ENCODE peak calls at places on chromosome 22, in nine cellular contexts. One of them, this sample, is unnamed.

GRCh38 chr22:38696606-38697005 is 4.1 kb downstream of the JOSD1 start:
- DNase-seq in HFFc6: peak; percentile 79
- DNase-seq in stimulated activated CD8-positive, alpha-beta memory T cell treated with anti-CD3 and anti-CD28 coated beads, Interleukin-4, amount 100 ng/mL, for 24 hours: no peak
- DNase-seq in AG08395: peak; percentile 74
- DNase-seq in activated CD8-positive, alpha-beta memory T cell treated with anti-CD3 and anti-CD28 coated beads, Interleukin-2, amount 50 U/mL, for 48 hours: no peak
- DNase-seq in endothelial cell: no peak
- DNase-seq in right atrium auricular region: peak; percentile 71
- DNase-seq in frontal cortex: peak; percentile 42
- DNase-seq in T-helper 2 cell: no peak
- DNase-seq in this sample: peak; percentile 51

GRCh38 chr22:35070451-35071093 is 4.6 kb downstream of the ISX start:
- DNase-seq in HFFc6: no peak
- DNase-seq in stimulated activated CD8-positive, alpha-beta memory T cell treated with anti-CD3 and anti-CD28 coated beads, Interleukin-4, amount 100 ng/mL, for 24 hours: no peak
- DNase-seq in AG08395: no peak
- DNase-seq in activated CD8-positive, alpha-beta memory T cell treated with anti-CD3 and anti-CD28 coated beads, Interleukin-2, amount 50 U/mL, for 48 hours: no peak
- DNase-seq in endothelial cell: no peak
- DNase-seq in right atrium auricular region: no peak
- DNase-seq in frontal cortex: no peak
- DNase-seq in T-helper 2 cell: no peak
- DNase-seq in this sample: no peak

GRCh38 chr22:19122752-19123492 is 710 bp upstream of the DGCR2 start:
- DNase-seq in HFFc6: no peak
- DNase-seq in stimulated activated CD8-positive, alpha-beta memory T cell treated with anti-CD3 and anti-CD28 coated beads, Interleukin-4, amount 100 ng/mL, for 24 hours: no peak
- DNase-seq in AG08395: peak; percentile 26
- DNase-seq in activated CD8-positive, alpha-beta memory T cell treated with anti-CD3 and anti-CD28 coated beads, Interleukin-2, amount 50 U/mL, for 48 hours: no peak
- DNase-seq in endothelial cell: peak; percentile 37
- DNase-seq in right atrium auricular region: no peak
- DNase-seq in frontal cortex: peak; percentile 54
- DNase-seq in T-helper 2 cell: no peak
- DNase-seq in this sample: no peak

GRCh38 chr22:41619979-41620645 is 731 bp downstream of the DESI1 start:
- DNase-seq in HFFc6: no peak
- DNase-seq in stimulated activated CD8-positive, alpha-beta memory T cell treated with anti-CD3 and anti-CD28 coated beads, Interleukin-4, amount 100 ng/mL, for 24 hours: peak; percentile 25
- DNase-seq in AG08395: peak; percentile 11
- DNase-seq in activated CD8-positive, alpha-beta memory T cell treated with anti-CD3 and anti-CD28 coated beads, Interleukin-2, amount 50 U/mL, for 48 hours: peak; percentile 81
- DNase-seq in endothelial cell: peak; percentile 39
- DNase-seq in right atrium auricular region: peak; percentile 63
- DNase-seq in frontal cortex: peak; percentile 34
- DNase-seq in T-helper 2 cell: peak; percentile 33
- DNase-seq in this sample: no peak

GRCh38 chr22:36587289-36588154 is 58.6 kb upstream of the EIF3D start:
- DNase-seq in HFFc6: peak; percentile 55
- DNase-seq in stimulated activated CD8-positive, alpha-beta memory T cell treated with anti-CD3 and anti-CD28 coated beads, Interleukin-4, amount 100 ng/mL, for 24 hours: no peak
- DNase-seq in AG08395: peak; percentile 90
- DNase-seq in activated CD8-positive, alpha-beta memory T cell treated with anti-CD3 and anti-CD28 coated beads, Interleukin-2, amount 50 U/mL, for 48 hours: no peak
- DNase-seq in endothelial cell: no peak
- DNase-seq in right atrium auricular region: no peak
- DNase-seq in frontal cortex: no peak
- DNase-seq in T-helper 2 cell: no peak
- DNase-seq in this sample: no peak

GRCh38 chr22:38353142-38353629 is 36.0 kb upstream of the CSNK1E start:
- DNase-seq in HFFc6: peak; percentile 24
- DNase-seq in stimulated activated CD8-positive, alpha-beta memory T cell treated with anti-CD3 and anti-CD28 coated beads, Interleukin-4, amount 100 ng/mL, for 24 hours: peak; percentile 54
- DNase-seq in AG08395: peak; percentile 83
- DNase-seq in activated CD8-positive, alpha-beta memory T cell treated with anti-CD3 and anti-CD28 coated beads, Interleukin-2, amount 50 U/mL, for 48 hours: peak; percentile 95
- DNase-seq in endothelial cell: peak; percentile 83
- DNase-seq in right atrium auricular region: peak; percentile 76
- DNase-seq in frontal cortex: peak; percentile 86
- DNase-seq in T-helper 2 cell: peak; percentile 51
- DNase-seq in this sample: peak; percentile 12

GRCh38 chr22:44859641-44860040 is 107.3 kb downstream of the ARHGAP8 start:
- DNase-seq in HFFc6: no peak
- DNase-seq in stimulated activated CD8-positive, alpha-beta memory T cell treated with anti-CD3 and anti-CD28 coated beads, Interleukin-4, amount 100 ng/mL, for 24 hours: no peak
- DNase-seq in AG08395: no peak
- DNase-seq in activated CD8-positive, alpha-beta memory T cell treated with anti-CD3 and anti-CD28 coated beads, Interleukin-2, amount 50 U/mL, for 48 hours: no peak
- DNase-seq in endothelial cell: no peak
- DNase-seq in right atrium auricular region: no peak
- DNase-seq in frontal cortex: no peak
- DNase-seq in T-helper 2 cell: no peak
- DNase-seq in this sample: no peak

GRCh38 chr22:40660725-40661124 is 18.6 kb upstream of the MCHR1 start:
- DNase-seq in HFFc6: no peak
- DNase-seq in stimulated activated CD8-positive, alpha-beta memory T cell treated with anti-CD3 and anti-CD28 coated beads, Interleukin-4, amount 100 ng/mL, for 24 hours: no peak
- DNase-seq in AG08395: no peak
- DNase-seq in activated CD8-positive, alpha-beta memory T cell treated with anti-CD3 and anti-CD28 coated beads, Interleukin-2, amount 50 U/mL, for 48 hours: no peak
- DNase-seq in endothelial cell: no peak
- DNase-seq in right atrium auricular region: no peak
- DNase-seq in frontal cortex: no peak
- DNase-seq in T-helper 2 cell: no peak
- DNase-seq in this sample: no peak

GRCh38 chr22:38755155-38755910 is 465 bp downstream of the SUN2 start:
- DNase-seq in HFFc6: peak; percentile 75
- DNase-seq in stimulated activated CD8-positive, alpha-beta memory T cell treated with anti-CD3 and anti-CD28 coated beads, Interleukin-4, amount 100 ng/mL, for 24 hours: no peak
- DNase-seq in AG08395: peak; percentile 97
- DNase-seq in activated CD8-positive, alpha-beta memory T cell treated with anti-CD3 and anti-CD28 coated beads, Interleukin-2, amount 50 U/mL, for 48 hours: peak; percentile 77
- DNase-seq in endothelial cell: peak; percentile 75
- DNase-seq in right atrium auricular region: peak; percentile 96
- DNase-seq in frontal cortex: peak; percentile 92
- DNase-seq in T-helper 2 cell: peak; percentile 23
- DNase-seq in this sample: peak; percentile 26

GRCh38 chr22:17588606-17589005 is 25.3 kb downstream of the SLC25A18 start:
- DNase-seq in HFFc6: no peak
- DNase-seq in stimulated activated CD8-positive, alpha-beta memory T cell treated with anti-CD3 and anti-CD28 coated beads, Interleukin-4, amount 100 ng/mL, for 24 hours: no peak
- DNase-seq in AG08395: no peak
- DNase-seq in activated CD8-positive, alpha-beta memory T cell treated with anti-CD3 and anti-CD28 coated beads, Interleukin-2, amount 50 U/mL, for 48 hours: no peak
- DNase-seq in endothelial cell: no peak
- DNase-seq in right atrium auricular region: no peak
- DNase-seq in frontal cortex: no peak
- DNase-seq in T-helper 2 cell: no peak
- DNase-seq in this sample: no peak

This sample was measured in H4.